ENCODE peak calls at places on chromosome 5, in seven cellular contexts. P is NK-92 treated with Interleukin-12 subunit alpha and Interleukin-12 subunit beta, amount 100 ng/mL, for 24 hours; C is DND-41; B is nephron progenitor cell; Z is T1000; M is ELR; N is GM12864. H is an unnamed sample.

GRCh38 chr5:119360905-119361605 is 5.2 kb downstream of the TNFAIP8 start:
- DNase-seq in P (no peak), C (no peak), B (no peak), Z (peak), M (peak), N (no peak), H (no peak)

GRCh38 chr5:28310696-28311095 is 1272.3 kb upstream of the CDH9 start:
- DNase-seq in P (no peak), C (no peak), B (peak), Z (no peak), M (no peak), N (no peak), H (no peak)

GRCh38 chr5:132008961-132009680 is 2.3 kb downstream of the ACSL6 start:
- DNase-seq in P (no peak), C (no peak), B (no peak), Z (no peak), M (no peak), N (no peak), H (no peak)

GRCh38 chr5:82413302-82414042 is 135.3 kb upstream of the RPS23 start:
- DNase-seq in P (no peak), C (no peak), B (no peak), Z (no peak), M (peak), N (no peak), H (no peak)

GRCh38 chr5:176796411-176796810 is 13.9 kb upstream of the UNC5A start:
- DNase-seq in P (no peak), C (no peak), B (no peak), Z (no peak), M (no peak), N (no peak), H (no peak)

GRCh38 chr5:55636177-55636576 is 75.9 kb downstream of the SLC38A9 start:
- DNase-seq in P (no peak), C (no peak), B (no peak), Z (no peak), M (no peak), N (no peak), H (no peak)

GRCh38 chr5:52738095-52738506 is 49.6 kb upstream of the ITGA1 start:
- DNase-seq in P (no peak), C (peak), B (no peak), Z (no peak), M (no peak), N (no peak), H (no peak)

GRCh38 chr5:139016186-139016585 is 141.1 kb upstream of the LRRTM2 start:
- DNase-seq in P (no peak), C (no peak), B (no peak), Z (no peak), M (no peak), N (no peak), H (no peak)

GRCh38 chr5:115415143-115415491 is 118.7 kb upstream of the CCDC112 start:
- DNase-seq in P (no peak), C (no peak), B (no peak), Z (no peak), M (peak), N (no peak), H (peak)

GRCh38 chr5:135887447-135887864 is 8.2 kb downstream of the IL9 start:
- DNase-seq in P (peak), C (peak), B (peak), Z (peak), M (peak), N (peak), H (peak)

GRCh38 chr5:149618581-149619248 is 37.4 kb downstream of the ARHGEF37 start:
- DNase-seq in P (no peak), C (peak), B (peak), Z (peak), M (peak), N (peak), H (peak)

GRCh38 chr5:55062039-55062779 is 38.2 kb downstream of the GZMK start:
- DNase-seq in P (peak), C (peak), B (no peak), Z (no peak), M (no peak), N (no peak), H (peak)

GRCh38 chr5:10801931-10802674 is 41.1 kb upstream of the DAP start:
- DNase-seq in P (no peak), C (no peak), B (no peak), Z (no peak), M (no peak), N (no peak), H (no peak)

GRCh38 chr5:158384535-158385421 is 525.8 kb upstream of the CLINT1 start:
- DNase-seq in P (no peak), C (no peak), B (no peak), Z (peak), M (peak), N (no peak), H (peak)

GRCh38 chr5:179318193-179318955 is 26.9 kb downstream of the ADAMTS2 start:
- DNase-seq in P (no peak), C (no peak), B (peak), Z (no peak), M (no peak), N (no peak), H (no peak)

GRCh38 chr5:55440188-55440646 is 94.5 kb downstream of the PLPP1 start:
- DNase-seq in P (no peak), C (no peak), B (no peak), Z (no peak), M (peak), N (no peak), H (peak)

GRCh38 chr5:143888912-143889311 is 77.0 kb downstream of the HMHB1 start:
- DNase-seq in P (no peak), C (no peak), B (no peak), Z (no peak), M (no peak), N (no peak), H (no peak)

GRCh38 chr5:89120719-89121118 is 237.7 kb upstream of the MEF2C start:
- DNase-seq in P (no peak), C (no peak), B (no peak), Z (no peak), M (no peak), N (no peak), H (no peak)

GRCh38 chr5:170477906-170478305 is 25.9 kb upstream of the KCNIP1 start:
- DNase-seq in P (no peak), C (no peak), B (no peak), Z (no peak), M (no peak), N (no peak), H (no peak)

GRCh38 chr5:137613554-137614265 is 114.6 kb upstream of the SPOCK1 start:
- DNase-seq in P (no peak), C (no peak), B (no peak), Z (no peak), M (peak), N (peak), H (no peak)

GRCh38 chr5:126309860-126310259 is 113.3 kb upstream of the GRAMD2B start:
- DNase-seq in P (no peak), C (no peak), B (no peak), Z (no peak), M (no peak), N (no peak), H (no peak)

GRCh38 chr5:5221731-5222130 is 81.6 kb downstream of the ADAMTS16 start:
- DNase-seq in P (no peak), C (no peak), B (no peak), Z (no peak), M (peak), N (no peak), H (no peak)

GRCh38 chr5:17190242-17190778 is 27.1 kb upstream of the BASP1 start:
- DNase-seq in P (no peak), C (no peak), B (peak), Z (no peak), M (peak), N (no peak), H (no peak)

GRCh38 chr5:1864896-1865440 is 17.8 kb downstream of the IRX4 start:
- DNase-seq in P (no peak), C (no peak), B (no peak), Z (no peak), M (no peak), N (no peak), H (no peak)

GRCh38 chr5:72386639-72387038 is 66.5 kb downstream of the PTCD2 start:
- DNase-seq in P (no peak), C (no peak), B (no peak), Z (no peak), M (no peak), N (no peak), H (no peak)

GRCh38 chr5:74483001-74483400 is 157.5 kb downstream of the ENC1 start:
- DNase-seq in P (no peak), C (no peak), B (no peak), Z (no peak), M (no peak), N (no peak), H (no peak)

GRCh38 chr5:131147258-131147657 is 17.8 kb downstream of the HINT1 start:
- DNase-seq in P (no peak), C (no peak), B (no peak), Z (no peak), M (no peak), N (no peak), H (no peak)

GRCh38 chr5:56317923-56318561 is 84.9 kb upstream of the ANKRD55 start:
- DNase-seq in P (no peak), C (no peak), B (no peak), Z (no peak), M (no peak), N (no peak), H (no peak)

GRCh38 chr5:177458912-177459350 is 12.3 kb downstream of the PRR7 start:
- DNase-seq in P (no peak), C (no peak), B (peak), Z (no peak), M (peak), N (no peak), H (no peak)

H was measured in activated T-cell treated with anti-CD3 and anti-CD28 coated beads, Interleukin-2, amount 50 U/mL, for 48 hours.